ENCODE peak calls at places on chromosomes 1 and 21, in ten cellular contexts. One of them, this sample, is unnamed.

GRCh38 chr21:33539612-33540011 is 2.3 kb downstream of the GART start:
- DNase-seq in psoas muscle: no peak
- DNase-seq in tibial nerve: no peak
- DNase-seq in SK-MEL-5: no peak
- DNase-seq in fibroblast of pulmonary artery: peak; percentile 27
- DNase-seq in MV-4-11: no peak
- DNase-seq in T-cell: no peak
- DNase-seq in Right ventricle myocardium inferior: no peak
- DNase-seq in HT-29: no peak
- DNase-seq in cardiac septum: no peak
- DNase-seq in this sample: no peak

GRCh38 chr1:10074059-10074854 is 41.5 kb downstream of the UBE4B start:
- DNase-seq in psoas muscle: no peak
- DNase-seq in tibial nerve: peak; percentile 26
- DNase-seq in SK-MEL-5: peak; percentile 85
- DNase-seq in fibroblast of pulmonary artery: peak; percentile 93
- DNase-seq in MV-4-11: peak; percentile 88
- DNase-seq in T-cell: no peak
- DNase-seq in Right ventricle myocardium inferior: no peak
- DNase-seq in HT-29: no peak
- DNase-seq in cardiac septum: peak; percentile 78
- DNase-seq in this sample: no peak

GRCh38 chr1:27519341-27520258 is 29.6 kb upstream of the WASF2 start:
- DNase-seq in psoas muscle: no peak
- DNase-seq in tibial nerve: no peak
- DNase-seq in SK-MEL-5: no peak
- DNase-seq in fibroblast of pulmonary artery: no peak
- DNase-seq in MV-4-11: no peak
- DNase-seq in T-cell: no peak
- DNase-seq in Right ventricle myocardium inferior: no peak
- DNase-seq in HT-29: peak; percentile 71
- DNase-seq in cardiac septum: no peak
- DNase-seq in this sample: peak; percentile 89

GRCh38 chr1:56520202-56520601 is 59.2 kb downstream of the PLPP3 start:
- DNase-seq in psoas muscle: no peak
- DNase-seq in tibial nerve: no peak
- DNase-seq in SK-MEL-5: no peak
- DNase-seq in fibroblast of pulmonary artery: no peak
- DNase-seq in MV-4-11: peak; percentile 7
- DNase-seq in T-cell: no peak
- DNase-seq in Right ventricle myocardium inferior: no peak
- DNase-seq in HT-29: no peak
- DNase-seq in cardiac septum: no peak
- DNase-seq in this sample: no peak

GRCh38 chr1:165562576-165562975 is 18.8 kb downstream of the LRRC52 start:
- DNase-seq in psoas muscle: no peak
- DNase-seq in tibial nerve: no peak
- DNase-seq in SK-MEL-5: no peak
- DNase-seq in fibroblast of pulmonary artery: peak; percentile 4
- DNase-seq in MV-4-11: peak; percentile 27
- DNase-seq in T-cell: no peak
- DNase-seq in Right ventricle myocardium inferior: no peak
- DNase-seq in HT-29: no peak
- DNase-seq in cardiac septum: no peak
- DNase-seq in this sample: no peak

GRCh38 chr1:162070825-162071224 is 1.3 kb downstream of the NOS1AP start:
- DNase-seq in psoas muscle: no peak
- DNase-seq in tibial nerve: no peak
- DNase-seq in SK-MEL-5: no peak
- DNase-seq in fibroblast of pulmonary artery: no peak
- DNase-seq in MV-4-11: no peak
- DNase-seq in T-cell: no peak
- DNase-seq in Right ventricle myocardium inferior: no peak
- DNase-seq in HT-29: no peak
- DNase-seq in cardiac septum: no peak
- DNase-seq in this sample: no peak

GRCh38 chr1:116195077-116195868 is 84.1 kb downstream of the MAB21L3 start:
- DNase-seq in psoas muscle: no peak
- DNase-seq in tibial nerve: no peak
- DNase-seq in SK-MEL-5: no peak
- DNase-seq in fibroblast of pulmonary artery: no peak
- DNase-seq in MV-4-11: no peak
- DNase-seq in T-cell: no peak
- DNase-seq in Right ventricle myocardium inferior: no peak
- DNase-seq in HT-29: no peak
- DNase-seq in cardiac septum: no peak
- DNase-seq in this sample: no peak

GRCh38 chr1:55399385-55399784 is 184.2 kb upstream of the USP24 start:
- DNase-seq in psoas muscle: no peak
- DNase-seq in tibial nerve: no peak
- DNase-seq in SK-MEL-5: no peak
- DNase-seq in fibroblast of pulmonary artery: no peak
- DNase-seq in MV-4-11: no peak
- DNase-seq in T-cell: no peak
- DNase-seq in Right ventricle myocardium inferior: no peak
- DNase-seq in HT-29: no peak
- DNase-seq in cardiac septum: no peak
- DNase-seq in this sample: no peak

GRCh38 chr1:115729765-115730164 is 38.7 kb downstream of the CASQ2 start:
- DNase-seq in psoas muscle: no peak
- DNase-seq in tibial nerve: no peak
- DNase-seq in SK-MEL-5: no peak
- DNase-seq in fibroblast of pulmonary artery: no peak
- DNase-seq in MV-4-11: peak; percentile 18
- DNase-seq in T-cell: no peak
- DNase-seq in Right ventricle myocardium inferior: no peak
- DNase-seq in HT-29: no peak
- DNase-seq in cardiac septum: no peak
- DNase-seq in this sample: no peak

GRCh38 chr1:192609110-192610079 is 26.6 kb upstream of the RGS13 start:
- DNase-seq in psoas muscle: peak; percentile 65
- DNase-seq in tibial nerve: peak; percentile 35
- DNase-seq in SK-MEL-5: no peak
- DNase-seq in fibroblast of pulmonary artery: no peak
- DNase-seq in MV-4-11: peak; percentile 96
- DNase-seq in T-cell: peak; percentile 77
- DNase-seq in Right ventricle myocardium inferior: peak; percentile 84
- DNase-seq in HT-29: no peak
- DNase-seq in cardiac septum: peak; percentile 81
- DNase-seq in this sample: peak; percentile 75

GRCh38 chr1:54481201-54481884 is 66.7 kb upstream of the ACOT11 start:
- DNase-seq in psoas muscle: no peak
- DNase-seq in tibial nerve: no peak
- DNase-seq in SK-MEL-5: no peak
- DNase-seq in fibroblast of pulmonary artery: no peak
- DNase-seq in MV-4-11: peak; percentile 54
- DNase-seq in T-cell: no peak
- DNase-seq in Right ventricle myocardium inferior: no peak
- DNase-seq in HT-29: no peak
- DNase-seq in cardiac septum: no peak
- DNase-seq in this sample: no peak

GRCh38 chr1:8230284-8230605 is 87.7 kb upstream of the SLC45A1 start:
- DNase-seq in psoas muscle: no peak
- DNase-seq in tibial nerve: no peak
- DNase-seq in SK-MEL-5: peak; percentile 72
- DNase-seq in fibroblast of pulmonary artery: no peak
- DNase-seq in MV-4-11: no peak
- DNase-seq in T-cell: no peak
- DNase-seq in Right ventricle myocardium inferior: no peak
- DNase-seq in HT-29: no peak
- DNase-seq in cardiac septum: no peak
- DNase-seq in this sample: no peak

GRCh38 chr1:17004466-17005364 is 7.0 kb downstream of the ATP13A2 start:
- DNase-seq in psoas muscle: peak; percentile 49
- DNase-seq in tibial nerve: no peak
- DNase-seq in SK-MEL-5: no peak
- DNase-seq in fibroblast of pulmonary artery: no peak
- DNase-seq in MV-4-11: no peak
- DNase-seq in T-cell: no peak
- DNase-seq in Right ventricle myocardium inferior: no peak
- DNase-seq in HT-29: no peak
- DNase-seq in cardiac septum: no peak
- DNase-seq in this sample: no peak

GRCh38 chr1:40384887-40385286 is 11.4 kb downstream of the SMAP2 start:
- DNase-seq in psoas muscle: no peak
- DNase-seq in tibial nerve: no peak
- DNase-seq in SK-MEL-5: no peak
- DNase-seq in fibroblast of pulmonary artery: no peak
- DNase-seq in MV-4-11: no peak
- DNase-seq in T-cell: no peak
- DNase-seq in Right ventricle myocardium inferior: no peak
- DNase-seq in HT-29: no peak
- DNase-seq in cardiac septum: no peak
- DNase-seq in this sample: peak; percentile 53

GRCh38 chr1:10152709-10153284 is 57.6 kb upstream of the KIF1B start:
- DNase-seq in psoas muscle: no peak
- DNase-seq in tibial nerve: peak; percentile 54
- DNase-seq in SK-MEL-5: peak; percentile 71
- DNase-seq in fibroblast of pulmonary artery: peak; percentile 67
- DNase-seq in MV-4-11: peak; percentile 37
- DNase-seq in T-cell: no peak
- DNase-seq in Right ventricle myocardium inferior: peak; percentile 75
- DNase-seq in HT-29: peak; percentile 16
- DNase-seq in cardiac septum: no peak
- DNase-seq in this sample: no peak

GRCh38 chr1:58818991-58819390 is 35.1 kb upstream of the JUN start:
- DNase-seq in psoas muscle: no peak
- DNase-seq in tibial nerve: no peak
- DNase-seq in SK-MEL-5: peak; percentile 54
- DNase-seq in fibroblast of pulmonary artery: no peak
- DNase-seq in MV-4-11: no peak
- DNase-seq in T-cell: no peak
- DNase-seq in Right ventricle myocardium inferior: no peak
- DNase-seq in HT-29: no peak
- DNase-seq in cardiac septum: no peak
- DNase-seq in this sample: no peak

GRCh38 chr1:231738554-231738953 is 112.0 kb downstream of the DISC1 start:
- DNase-seq in psoas muscle: no peak
- DNase-seq in tibial nerve: no peak
- DNase-seq in SK-MEL-5: no peak
- DNase-seq in fibroblast of pulmonary artery: no peak
- DNase-seq in MV-4-11: no peak
- DNase-seq in T-cell: no peak
- DNase-seq in Right ventricle myocardium inferior: no peak
- DNase-seq in HT-29: no peak
- DNase-seq in cardiac septum: no peak
- DNase-seq in this sample: no peak

GRCh38 chr1:186424539-186424938 is 36.4 kb downstream of the PDC start:
- DNase-seq in psoas muscle: peak; percentile 35
- DNase-seq in tibial nerve: no peak
- DNase-seq in SK-MEL-5: no peak
- DNase-seq in fibroblast of pulmonary artery: peak; percentile 40
- DNase-seq in MV-4-11: no peak
- DNase-seq in T-cell: no peak
- DNase-seq in Right ventricle myocardium inferior: no peak
- DNase-seq in HT-29: no peak
- DNase-seq in cardiac septum: no peak
- DNase-seq in this sample: no peak

GRCh38 chr1:230421485-230421884 is 4.6 kb downstream of the PGBD5 start:
- DNase-seq in psoas muscle: no peak
- DNase-seq in tibial nerve: no peak
- DNase-seq in SK-MEL-5: no peak
- DNase-seq in fibroblast of pulmonary artery: no peak
- DNase-seq in MV-4-11: peak; percentile 45
- DNase-seq in T-cell: no peak
- DNase-seq in Right ventricle myocardium inferior: no peak
- DNase-seq in HT-29: no peak
- DNase-seq in cardiac septum: no peak
- DNase-seq in this sample: no peak

GRCh38 chr1:84619383-84620093 is 45.3 kb upstream of the CTBS start:
- DNase-seq in psoas muscle: no peak
- DNase-seq in tibial nerve: no peak
- DNase-seq in SK-MEL-5: peak; percentile 27
- DNase-seq in fibroblast of pulmonary artery: peak; percentile 84
- DNase-seq in MV-4-11: peak; percentile 54
- DNase-seq in T-cell: no peak
- DNase-seq in Right ventricle myocardium inferior: no peak
- DNase-seq in HT-29: peak; percentile 64
- DNase-seq in cardiac septum: no peak
- DNase-seq in this sample: no peak

GRCh38 chr1:101257500-101258325 is 20.9 kb downstream of the S1PR1 start:
- DNase-seq in psoas muscle: no peak
- DNase-seq in tibial nerve: no peak
- DNase-seq in SK-MEL-5: no peak
- DNase-seq in fibroblast of pulmonary artery: no peak
- DNase-seq in MV-4-11: peak; percentile 87
- DNase-seq in T-cell: peak; percentile 40
- DNase-seq in Right ventricle myocardium inferior: no peak
- DNase-seq in HT-29: no peak
- DNase-seq in cardiac septum: no peak
- DNase-seq in this sample: no peak

GRCh38 chr1:86416343-86416742 is 7.6 kb upstream of the CLCA2 start:
- DNase-seq in psoas muscle: no peak
- DNase-seq in tibial nerve: no peak
- DNase-seq in SK-MEL-5: no peak
- DNase-seq in fibroblast of pulmonary artery: no peak
- DNase-seq in MV-4-11: no peak
- DNase-seq in T-cell: no peak
- DNase-seq in Right ventricle myocardium inferior: no peak
- DNase-seq in HT-29: peak; percentile 33
- DNase-seq in cardiac septum: no peak
- DNase-seq in this sample: no peak

GRCh38 chr21:17799414-17800164 is 19.6 kb downstream of the C21orf91 start:
- DNase-seq in psoas muscle: no peak
- DNase-seq in tibial nerve: no peak
- DNase-seq in SK-MEL-5: no peak
- DNase-seq in fibroblast of pulmonary artery: no peak
- DNase-seq in MV-4-11: peak; percentile 11
- DNase-seq in T-cell: no peak
- DNase-seq in Right ventricle myocardium inferior: no peak
- DNase-seq in HT-29: no peak
- DNase-seq in cardiac septum: no peak
- DNase-seq in this sample: no peak

GRCh38 chr1:3372317-3372716 is 82.1 kb upstream of the ARHGEF16 start:
- DNase-seq in psoas muscle: no peak
- DNase-seq in tibial nerve: no peak
- DNase-seq in SK-MEL-5: no peak
- DNase-seq in fibroblast of pulmonary artery: no peak
- DNase-seq in MV-4-11: no peak
- DNase-seq in T-cell: no peak
- DNase-seq in Right ventricle myocardium inferior: peak; percentile 9
- DNase-seq in HT-29: no peak
- DNase-seq in cardiac septum: no peak
- DNase-seq in this sample: no peak

GRCh38 chr1:68384872-68385390 is 64.8 kb downstream of the RPE65 start:
- DNase-seq in psoas muscle: no peak
- DNase-seq in tibial nerve: no peak
- DNase-seq in SK-MEL-5: peak; percentile 60
- DNase-seq in fibroblast of pulmonary artery: peak; percentile 68
- DNase-seq in MV-4-11: no peak
- DNase-seq in T-cell: no peak
- DNase-seq in Right ventricle myocardium inferior: no peak
- DNase-seq in HT-29: peak; percentile 4
- DNase-seq in cardiac septum: no peak
- DNase-seq in this sample: no peak

This sample was measured in kidney.